ENCODE peak calls at places on chromosome 1, in ten cellular contexts. G, X, I, F, A, M, R, U, E and K are unnamed samples.

GRCh38 chr1:24385160-24385939 is 28.2 kb downstream of the STPG1 start:
- DNase-seq in G (no peak), X (no peak), I (peak; percentile 17), F (peak; percentile 20), A (no peak), M (no peak), R (no peak), U (no peak), E (peak; percentile 84), K (peak; percentile 26)

GRCh38 chr1:117372863-117373412 is 5.7 kb downstream of the MAN1A2 start:
- DNase-seq in G (no peak), X (no peak), I (no peak), F (no peak), A (no peak), M (no peak), R (no peak), U (no peak), E (no peak), K (no peak)

GRCh38 chr1:12056331-12056841 is 6.7 kb upstream of the TNFRSF8 start:
- DNase-seq in G (no peak), X (no peak), I (no peak), F (no peak), A (no peak), M (no peak), R (no peak), U (no peak), E (no peak), K (peak; percentile 73)

GRCh38 chr1:194431121-194431520 is 1244.7 kb upstream of the B3GALT2 start:
- DNase-seq in G (no peak), X (no peak), I (no peak), F (no peak), A (no peak), M (no peak), R (no peak), U (no peak), E (no peak), K (no peak)

GRCh38 chr1:89974701-89975470 is 20.0 kb upstream of the ZNF326 start:
- DNase-seq in G (no peak), X (peak; percentile 77), I (no peak), F (no peak), A (no peak), M (no peak), R (no peak), U (peak; percentile 68), E (no peak), K (no peak)

GRCh38 chr1:159071970-159072582 is 4.5 kb downstream of the AIM2 start:
- DNase-seq in G (peak; percentile 15), X (no peak), I (no peak), F (no peak), A (no peak), M (no peak), R (no peak), U (no peak), E (peak; percentile 83), K (no peak)

GRCh38 chr1:94876362-94876761 is 50.5 kb downstream of the CNN3 start:
- DNase-seq in G (no peak), X (no peak), I (no peak), F (no peak), A (no peak), M (no peak), R (no peak), U (no peak), E (no peak), K (no peak)

GRCh38 chr1:57215175-57215574 is 208.7 kb downstream of the DAB1 start:
- DNase-seq in G (no peak), X (no peak), I (no peak), F (no peak), A (no peak), M (no peak), R (no peak), U (no peak), E (peak; percentile 42), K (no peak)

GRCh38 chr1:17120962-17121837 is 1.9 kb upstream of the PADI2 start:
- DNase-seq in G (no peak), X (no peak), I (no peak), F (no peak), A (no peak), M (no peak), R (peak; percentile 74), U (peak; percentile 42), E (peak; percentile 40), K (no peak)

GRCh38 chr1:216531308-216532239 is 108.3 kb upstream of the USH2A start:
- DNase-seq in G (peak; percentile 64), X (no peak), I (no peak), F (no peak), A (no peak), M (no peak), R (no peak), U (peak; percentile 32), E (peak; percentile 16), K (no peak)

GRCh38 chr1:59505596-59506028 is 208.7 kb downstream of the FGGY start:
- DNase-seq in G (no peak), X (no peak), I (no peak), F (no peak), A (no peak), M (no peak), R (no peak), U (no peak), E (no peak), K (no peak)

GRCh38 chr1:224399887-224400286 is 34.7 kb downstream of the WDR26 start:
- DNase-seq in G (no peak), X (no peak), I (no peak), F (no peak), A (no peak), M (no peak), R (no peak), U (no peak), E (no peak), K (no peak)

GRCh38 chr1:50419192-50419906 is 3.9 kb downstream of the DMRTA2 start:
- DNase-seq in G (no peak), X (no peak), I (no peak), F (no peak), A (no peak), M (no peak), R (peak; percentile 73), U (no peak), E (peak; percentile 72), K (no peak)

GRCh38 chr1:20047058-20047457 is 22.9 kb upstream of the PLA2G5 start:
- DNase-seq in G (no peak), X (no peak), I (no peak), F (no peak), A (no peak), M (no peak), R (no peak), U (no peak), E (no peak), K (no peak)

GRCh38 chr1:28064064-28064463 is 24.3 kb downstream of the EYA3 start:
- DNase-seq in G (no peak), X (no peak), I (no peak), F (no peak), A (no peak), M (no peak), R (no peak), U (no peak), E (no peak), K (no peak)

GRCh38 chr1:56516539-56517252 is 62.7 kb downstream of the PLPP3 start:
- DNase-seq in G (no peak), X (no peak), I (no peak), F (no peak), A (no peak), M (no peak), R (no peak), U (no peak), E (peak; percentile 84), K (peak; percentile 45)

GRCh38 chr1:93750946-93751345 is 69.3 kb upstream of the BCAR3 start:
- DNase-seq in G (no peak), X (no peak), I (no peak), F (no peak), A (no peak), M (no peak), R (no peak), U (no peak), E (no peak), K (no peak)

GRCh38 chr1:192564099-192564498 is 11.5 kb upstream of the RGS1 start:
- DNase-seq in G (no peak), X (no peak), I (no peak), F (no peak), A (no peak), M (no peak), R (no peak), U (no peak), E (no peak), K (no peak)

GRCh38 chr1:19043579-19044443 is 87.3 kb upstream of the IFFO2 start:
- DNase-seq in G (no peak), X (no peak), I (no peak), F (no peak), A (no peak), M (no peak), R (peak; percentile 15), U (no peak), E (no peak), K (no peak)

GRCh38 chr1:152513081-152513480 is 1.2 kb upstream of the CRCT1 start:
- DNase-seq in G (no peak), X (no peak), I (no peak), F (no peak), A (no peak), M (no peak), R (no peak), U (no peak), E (no peak), K (no peak)